ENCODE peak calls at places on chromosomes 16 and 17, in seven cellular contexts. T is lower leg skin; R is thoracic aorta; Z is AG04450; F is IMR-90; X is CD8-positive, alpha-beta T cell; Y is astrocyte of the cerebellum. L is an unnamed sample.

GRCh38 chr17:66406701-66407644 is 104.6 kb downstream of the PRKCA start:
- DNase-seq in F (no peak), Y (no peak), R (no peak), T (no peak), X (no peak), Z (no peak), L (no peak)

GRCh38 chr17:11736613-11737289 is 138.5 kb downstream of the DNAH9 start:
- DNase-seq in T (no peak), F (no peak), X (no peak), Y (no peak), Z (no peak), R (no peak), L (no peak)

GRCh38 chr16:73032548-73033270 is 15.2 kb downstream of the ZFHX3 start:
- DNase-seq in Z (no peak), R (no peak), X (no peak), F (no peak), Y (no peak), T (no peak), L (no peak)

GRCh38 chr17:1267471-1267947 is 2.7 kb upstream of the BHLHA9 start:
- DNase-seq in T (no peak), F (no peak), X (no peak), Y (no peak), Z (no peak), R (peak), L (peak)

GRCh38 chr17:13587487-13588338 is 14.0 kb downstream of the HS3ST3A1 start:
- DNase-seq in X (no peak), Z (no peak), R (no peak), F (peak), Y (no peak), T (no peak), L (peak)

GRCh38 chr17:74990581-74991105 is 3.2 kb downstream of the CDR2L start:
- DNase-seq in F (no peak), R (no peak), Y (no peak), T (no peak), X (no peak), Z (no peak), L (no peak)

GRCh38 chr16:88519240-88519639 is 51.0 kb upstream of the ZC3H18 start:
- DNase-seq in X (no peak), F (no peak), Y (no peak), R (no peak), Z (no peak), T (no peak), L (no peak)

GRCh38 chr17:21381076-21381706 is 5.0 kb downstream of the KCNJ12 start:
- DNase-seq in X (no peak), Y (no peak), T (no peak), F (no peak), Z (no peak), R (no peak), L (no peak)

GRCh38 chr17:73430848-73431247 is 119.0 kb upstream of the CDC42EP4 start:
- DNase-seq in X (no peak), Z (no peak), Y (no peak), T (no peak), F (no peak), R (no peak), L (peak)

GRCh38 chr17:47949197-47949759 is 7.9 kb downstream of the PNPO start:
- DNase-seq in Y (peak), R (peak), T (peak), X (peak), F (peak), Z (peak), L (peak)

GRCh38 chr17:40827746-40828453 is 5.5 kb upstream of the KRT10 start:
- DNase-seq in R (no peak), T (no peak), Z (no peak), X (no peak), F (no peak), Y (no peak), L (peak)

GRCh38 chr17:337866-338265 is 14.7 kb downstream of the RPH3AL start:
- DNase-seq in F (no peak), R (no peak), Z (no peak), X (no peak), Y (no peak), T (no peak), L (no peak)

GRCh38 chr16:50583211-50583610 is 35.0 kb downstream of the NKD1 start:
- DNase-seq in X (no peak), T (no peak), Z (no peak), F (no peak), Y (no peak), R (no peak), L (no peak)

GRCh38 chr16:5649762-5650445 is 552.3 kb upstream of the EEF2KMT start:
- DNase-seq in X (no peak), Y (no peak), R (no peak), T (no peak), F (no peak), Z (no peak), L (no peak)

GRCh38 chr16:23280483-23280967 is 21.6 kb upstream of the SCNN1B start:
- DNase-seq in Y (no peak), X (no peak), R (no peak), T (no peak), F (no peak), Z (no peak), L (no peak)

GRCh38 chr17:68248199-68248825 is 469 bp downstream of the AMZ2 start:
- DNase-seq in R (no peak), T (no peak), X (no peak), F (peak), Y (no peak), Z (no peak), L (peak)

GRCh38 chr17:72358465-72358864 is 237.6 kb downstream of the SOX9 start:
- DNase-seq in T (no peak), R (no peak), X (no peak), F (peak), Z (peak), Y (peak), L (peak)

GRCh38 chr16:30615358-30616076 is 5.3 kb upstream of the ZNF689 start:
- DNase-seq in Y (no peak), F (peak), T (no peak), Z (no peak), X (peak), R (no peak), L (peak)

DNA sequence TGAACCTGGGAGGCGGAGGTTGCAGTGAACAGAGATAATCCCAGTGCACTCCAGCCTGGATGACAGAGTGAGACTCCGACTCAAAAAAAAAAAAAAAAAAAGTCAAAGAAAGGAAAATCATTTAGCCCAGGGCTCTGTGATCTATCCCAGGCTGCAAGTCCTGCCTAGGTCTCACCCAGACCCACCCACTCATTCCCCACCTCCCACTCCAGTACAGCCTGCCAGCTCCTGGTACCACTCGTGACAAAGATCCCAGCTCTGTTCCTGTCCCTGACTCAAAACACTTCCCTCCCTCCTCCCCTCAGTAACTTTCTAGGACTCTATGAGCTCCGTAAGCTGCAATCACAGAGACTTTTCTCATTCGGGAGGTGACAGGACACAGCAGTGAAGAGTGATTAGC is 28.0 kb upstream of the MRPS23 start:
- DNase-seq in Z (no peak), T (no peak), X (no peak), R (no peak), F (no peak), Y (no peak), L (no peak)
- H3K4me3 ChIP-seq in Z (no peak), T (no peak), X (no peak), R (no peak), F (no peak), Y (no peak), L (no peak)

DNA sequence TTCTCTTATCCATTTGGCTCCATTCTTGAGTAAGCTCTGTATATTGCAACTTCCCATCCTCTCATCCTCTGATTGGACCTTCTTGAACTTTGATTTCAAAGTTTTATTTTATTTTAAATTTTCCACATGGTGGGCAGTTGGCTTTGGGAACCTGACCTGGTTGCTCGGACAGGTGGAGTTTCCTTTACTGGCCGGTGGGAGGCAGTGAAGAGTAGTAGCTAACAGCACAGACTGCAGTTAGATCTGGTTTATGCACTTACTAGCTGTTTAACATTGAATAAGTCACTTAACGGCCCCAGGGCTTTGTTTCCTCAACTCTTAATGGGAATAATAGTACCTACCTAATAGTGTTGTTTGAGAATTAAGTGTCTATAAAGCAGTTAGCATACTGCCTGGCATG is 92.8 kb downstream of the GPR139 start:
- DNase-seq in X (no peak), Y (no peak), F (peak), Z (no peak), T (no peak), R (no peak), L (no peak)
- TF ChIP-seq CTCF in X (no peak), Y (peak), F (peak), Z (peak), T (no peak), R (no peak), L (no peak)

GRCh38 chr16:12113581-12114375 is 137.2 kb downstream of the SNX29 start:
- DNase-seq in F (no peak), X (no peak), T (no peak), Z (no peak), R (no peak), Y (no peak), L (no peak)
- H3K4me3 ChIP-seq in F (no peak), X (no peak), T (no peak), Z (no peak), R (no peak), Y (no peak), L (no peak)

DNA sequence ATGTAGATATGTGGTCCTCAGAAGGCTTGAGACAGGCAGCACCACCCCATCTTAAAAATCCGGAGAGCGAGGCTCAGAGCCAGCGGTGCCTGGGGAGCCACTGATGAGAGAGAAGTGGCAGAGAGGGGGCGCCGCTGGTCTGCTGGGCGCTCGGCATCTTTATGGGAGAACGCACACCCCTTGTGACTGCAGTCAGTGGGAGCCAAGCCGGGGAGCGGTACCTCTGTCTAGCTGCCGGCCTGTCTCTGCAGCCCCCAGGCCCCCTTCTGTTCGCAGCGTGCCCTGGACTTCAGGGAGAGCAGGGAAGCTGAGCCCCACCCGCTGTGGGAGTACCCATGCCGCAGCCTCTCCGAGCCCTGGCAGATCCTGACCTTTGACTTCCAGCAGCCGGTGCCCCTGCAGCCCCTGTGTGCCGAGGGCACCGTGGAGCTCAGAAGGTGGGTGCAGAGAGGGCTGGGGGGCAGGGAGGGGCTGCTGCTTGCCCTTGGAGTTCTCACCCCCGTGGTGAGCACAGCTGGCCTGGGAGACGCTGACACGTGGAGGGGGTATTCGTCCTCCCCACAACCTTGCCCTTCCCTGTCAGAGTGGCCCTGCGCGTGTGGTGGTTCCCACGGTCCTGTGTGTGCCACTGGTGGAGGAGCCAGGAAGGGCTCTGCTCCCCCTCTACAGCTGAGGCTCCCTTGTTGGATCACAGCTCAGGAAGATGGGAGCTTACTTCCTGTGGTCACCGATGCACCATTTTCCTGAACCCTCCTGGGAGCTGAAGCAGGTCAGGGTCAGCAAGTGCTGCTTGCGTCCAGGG is 44.8 kb downstream of the PRMT7 start:
- DNase-seq in F (no peak), Y (no peak), T (no peak), R (no peak), Z (no peak), X (no peak), L (no peak)
- TF ChIP-seq CTCF in F (no peak), Y (no peak), T (no peak), R (no peak), Z (no peak), X (no peak), L (no peak)

GRCh38 chr16:19292186-19292585 is 6.7 kb downstream of the CLEC19A start:
- DNase-seq in Z (no peak), X (no peak), T (no peak), Y (no peak), F (no peak), R (no peak), L (no peak)

GRCh38 chr16:19289805-19290490 is 4.4 kb downstream of the CLEC19A start:
- DNase-seq in X (no peak), R (no peak), Y (no peak), T (no peak), Z (no peak), F (no peak), L (no peak)

GRCh38 chr16:19291459-19291858 is 5.9 kb downstream of the CLEC19A start:
- DNase-seq in T (no peak), Z (no peak), F (no peak), X (no peak), R (no peak), Y (no peak), L (peak)

GRCh38 chr16:19288872-19289799 is 3.6 kb downstream of the CLEC19A start:
- DNase-seq in Y (no peak), Z (no peak), T (no peak), F (no peak), X (no peak), R (no peak), L (no peak)

GRCh38 chr16:19290860-19291259 is 5.3 kb downstream of the CLEC19A start:
- DNase-seq in R (no peak), X (no peak), T (no peak), F (no peak), Z (no peak), Y (no peak), L (no peak)
- H3K4me3 ChIP-seq in R (no peak), X (no peak), T (no peak), F (no peak), Z (no peak), Y (no peak), L (no peak)